ENCODE peak calls at places on chromosome 17, in seven cellular contexts. One of them, this sample, is unnamed.

GRCh38 chr17:59154335-59154720 is 658 bp downstream of the SKA2 start:
- DNase-seq in naive thymus-derived CD4-positive, alpha-beta T cell: peak; percentile 63
- DNase-seq in ACHN: peak; percentile 67
- DNase-seq in stimulated activated CD4-positive, alpha-beta T cell treated with anti-CD3 and anti-CD28 coated beads, Interleukin-15, amount 100 ng/mL, for 24 hours: peak; percentile 59
- DNase-seq in choroid plexus epithelial cell: peak; percentile 56
- DNase-seq in iPS-NIHi11: peak; percentile 18
- DNase-seq in Kasumi-1: peak; percentile 87
- DNase-seq in this sample: no peak

GRCh38 chr17:1229354-1229890 is 40.8 kb upstream of the BHLHA9 start:
- DNase-seq in Kasumi-1: peak; percentile 18
- DNase-seq in choroid plexus epithelial cell: peak; percentile 10
- DNase-seq in stimulated activated CD4-positive, alpha-beta T cell treated with anti-CD3 and anti-CD28 coated beads, Interleukin-15, amount 100 ng/mL, for 24 hours: peak; percentile 58
- DNase-seq in ACHN: peak; percentile 58
- DNase-seq in iPS-NIHi11: peak; percentile 81
- DNase-seq in naive thymus-derived CD4-positive, alpha-beta T cell: peak; percentile 62
- DNase-seq in this sample: peak; percentile 85

GRCh38 chr17:64648234-64648633 is 13.9 kb downstream of the SMURF2 start:
- DNase-seq in iPS-NIHi11: no peak
- DNase-seq in stimulated activated CD4-positive, alpha-beta T cell treated with anti-CD3 and anti-CD28 coated beads, Interleukin-15, amount 100 ng/mL, for 24 hours: no peak
- DNase-seq in choroid plexus epithelial cell: no peak
- DNase-seq in Kasumi-1: no peak
- DNase-seq in naive thymus-derived CD4-positive, alpha-beta T cell: no peak
- DNase-seq in ACHN: no peak
- DNase-seq in this sample: no peak

GRCh38 chr17:19876524-19877161 is 8.9 kb upstream of the ULK2 start:
- DNase-seq in iPS-NIHi11: no peak
- DNase-seq in ACHN: no peak
- DNase-seq in Kasumi-1: peak; percentile 65
- DNase-seq in choroid plexus epithelial cell: no peak
- DNase-seq in stimulated activated CD4-positive, alpha-beta T cell treated with anti-CD3 and anti-CD28 coated beads, Interleukin-15, amount 100 ng/mL, for 24 hours: peak; percentile 49
- DNase-seq in naive thymus-derived CD4-positive, alpha-beta T cell: no peak
- DNase-seq in this sample: peak; percentile 70

GRCh38 chr17:72710834-72711233 is 381.7 kb downstream of the SLC39A11 start:
- DNase-seq in choroid plexus epithelial cell: no peak
- DNase-seq in ACHN: no peak
- DNase-seq in stimulated activated CD4-positive, alpha-beta T cell treated with anti-CD3 and anti-CD28 coated beads, Interleukin-15, amount 100 ng/mL, for 24 hours: no peak
- DNase-seq in Kasumi-1: no peak
- DNase-seq in iPS-NIHi11: no peak
- DNase-seq in naive thymus-derived CD4-positive, alpha-beta T cell: no peak
- DNase-seq in this sample: no peak

GRCh38 chr17:81336930-81337325 is 41.8 kb upstream of the SLC38A10 start:
- DNase-seq in stimulated activated CD4-positive, alpha-beta T cell treated with anti-CD3 and anti-CD28 coated beads, Interleukin-15, amount 100 ng/mL, for 24 hours: no peak
- DNase-seq in naive thymus-derived CD4-positive, alpha-beta T cell: no peak
- DNase-seq in Kasumi-1: no peak
- DNase-seq in ACHN: no peak
- DNase-seq in iPS-NIHi11: no peak
- DNase-seq in choroid plexus epithelial cell: no peak
- DNase-seq in this sample: no peak

GRCh38 chr17:82931696-82932060 is 91.9 kb upstream of the ZNF750 start:
- DNase-seq in stimulated activated CD4-positive, alpha-beta T cell treated with anti-CD3 and anti-CD28 coated beads, Interleukin-15, amount 100 ng/mL, for 24 hours: no peak
- DNase-seq in ACHN: no peak
- DNase-seq in iPS-NIHi11: no peak
- DNase-seq in choroid plexus epithelial cell: peak; percentile 87
- DNase-seq in Kasumi-1: no peak
- DNase-seq in naive thymus-derived CD4-positive, alpha-beta T cell: no peak
- DNase-seq in this sample: no peak

GRCh38 chr17:2171725-2172446 is 117.0 kb downstream of the HIC1 start:
- DNase-seq in choroid plexus epithelial cell: peak; percentile 99
- DNase-seq in naive thymus-derived CD4-positive, alpha-beta T cell: no peak
- DNase-seq in ACHN: peak; percentile 61
- DNase-seq in iPS-NIHi11: no peak
- DNase-seq in stimulated activated CD4-positive, alpha-beta T cell treated with anti-CD3 and anti-CD28 coated beads, Interleukin-15, amount 100 ng/mL, for 24 hours: no peak
- DNase-seq in Kasumi-1: no peak
- DNase-seq in this sample: no peak

GRCh38 chr17:9215465-9215864 is 194.2 kb downstream of the NTN1 start:
- DNase-seq in Kasumi-1: no peak
- DNase-seq in choroid plexus epithelial cell: no peak
- DNase-seq in iPS-NIHi11: no peak
- DNase-seq in ACHN: no peak
- DNase-seq in stimulated activated CD4-positive, alpha-beta T cell treated with anti-CD3 and anti-CD28 coated beads, Interleukin-15, amount 100 ng/mL, for 24 hours: no peak
- DNase-seq in naive thymus-derived CD4-positive, alpha-beta T cell: no peak
- DNase-seq in this sample: no peak

GRCh38 chr17:35875439-35876139 is 4.6 kb downstream of the CCL5 start:
- DNase-seq in naive thymus-derived CD4-positive, alpha-beta T cell: no peak
- DNase-seq in ACHN: no peak
- DNase-seq in Kasumi-1: peak; percentile 60
- DNase-seq in iPS-NIHi11: no peak
- DNase-seq in stimulated activated CD4-positive, alpha-beta T cell treated with anti-CD3 and anti-CD28 coated beads, Interleukin-15, amount 100 ng/mL, for 24 hours: no peak
- DNase-seq in choroid plexus epithelial cell: no peak
- DNase-seq in this sample: no peak

GRCh38 chr17:44038604-44039007 is 23.8 kb upstream of the TMEM101 start:
- DNase-seq in Kasumi-1: no peak
- DNase-seq in ACHN: no peak
- DNase-seq in iPS-NIHi11: no peak
- DNase-seq in choroid plexus epithelial cell: no peak
- DNase-seq in naive thymus-derived CD4-positive, alpha-beta T cell: no peak
- DNase-seq in stimulated activated CD4-positive, alpha-beta T cell treated with anti-CD3 and anti-CD28 coated beads, Interleukin-15, amount 100 ng/mL, for 24 hours: no peak
- DNase-seq in this sample: no peak

GRCh38 chr17:77840156-77840555 is 118.3 kb upstream of the TNRC6C start:
- DNase-seq in ACHN: no peak
- DNase-seq in Kasumi-1: no peak
- DNase-seq in naive thymus-derived CD4-positive, alpha-beta T cell: no peak
- DNase-seq in iPS-NIHi11: no peak
- DNase-seq in choroid plexus epithelial cell: peak; percentile 66
- DNase-seq in stimulated activated CD4-positive, alpha-beta T cell treated with anti-CD3 and anti-CD28 coated beads, Interleukin-15, amount 100 ng/mL, for 24 hours: no peak
- DNase-seq in this sample: no peak

GRCh38 chr17:42456223-42457106 is 2.2 kb upstream of the ATP6V0A1 start:
- DNase-seq in choroid plexus epithelial cell: peak; percentile 90
- DNase-seq in ACHN: peak; percentile 77
- DNase-seq in iPS-NIHi11: no peak
- DNase-seq in stimulated activated CD4-positive, alpha-beta T cell treated with anti-CD3 and anti-CD28 coated beads, Interleukin-15, amount 100 ng/mL, for 24 hours: no peak
- DNase-seq in Kasumi-1: peak; percentile 96
- DNase-seq in naive thymus-derived CD4-positive, alpha-beta T cell: no peak
- DNase-seq in this sample: no peak

GRCh38 chr17:66829386-66829864 is 5.5 kb upstream of the CACNG5 start:
- DNase-seq in iPS-NIHi11: peak; percentile 80
- DNase-seq in naive thymus-derived CD4-positive, alpha-beta T cell: no peak
- DNase-seq in Kasumi-1: peak; percentile 64
- DNase-seq in ACHN: peak; percentile 64
- DNase-seq in choroid plexus epithelial cell: peak; percentile 84
- DNase-seq in stimulated activated CD4-positive, alpha-beta T cell treated with anti-CD3 and anti-CD28 coated beads, Interleukin-15, amount 100 ng/mL, for 24 hours: peak; percentile 15
- DNase-seq in this sample: no peak

This sample was measured in CD14-positive monocyte.